ENCODE peak calls at places on chromosome 10, in five cellular contexts. S, P, T, D and V are unnamed samples.

GRCh38 chr10:48504141-48504885 is 100.6 kb downstream of the ARHGAP22 start:
- DNase-seq in P (no peak), D (no peak), S (no peak), T (no peak), V (no peak)

GRCh38 chr10:75367098-75367497 is 34.5 kb downstream of the ZNF503 start:
- DNase-seq in T (no peak), P (no peak), D (no peak), S (no peak), V (no peak)

GRCh38 chr10:62130948-62131347 is 137.7 kb downstream of the RTKN2 start:
- DNase-seq in P (peak), D (no peak), T (no peak), S (no peak), V (peak)

GRCh38 chr10:811379-811778 is 120.1 kb downstream of the LARP4B start:
- DNase-seq in S (no peak), D (no peak), T (no peak), P (no peak), V (no peak)

GRCh38 chr10:86360657-86361056 is 5.9 kb downstream of the GRID1 start:
- DNase-seq in D (no peak), T (no peak), S (no peak), P (no peak), V (no peak)

GRCh38 chr10:106661133-106661766 is 503.3 kb downstream of the SORCS1 start:
- DNase-seq in S (no peak), D (no peak), P (no peak), T (no peak), V (no peak)

GRCh38 chr10:95519132-95519487 is 42.1 kb downstream of the SORBS1 start:
- DNase-seq in T (no peak), S (no peak), D (no peak), P (no peak), V (no peak)

GRCh38 chr10:116741391-116742351 is 695 bp downstream of the HSPA12A start:
- DNase-seq in T (peak), D (no peak), S (no peak), P (no peak), V (peak)

GRCh38 chr10:15237351-15237750 is 68.9 kb upstream of the NMT2 start:
- DNase-seq in S (no peak), P (no peak), D (peak), T (no peak), V (no peak)

GRCh38 chr10:124308351-124308645 is 110.4 kb downstream of the OAT start:
- DNase-seq in S (no peak), P (no peak), D (no peak), T (no peak), V (no peak)

GRCh38 chr10:119029613-119030420 is at the start of gene NANOS1:
- DNase-seq in T (peak), D (no peak), P (no peak), S (peak), V (peak)

GRCh38 chr10:109977382-109977806 is 30.4 kb upstream of the ADD3 start:
- DNase-seq in S (no peak), D (no peak), T (peak), P (no peak), V (no peak)

GRCh38 chr10:70090951-70091350 is 38.3 kb downstream of the MACROH2A2 start:
- DNase-seq in D (no peak), T (no peak), P (no peak), S (no peak), V (no peak)

GRCh38 chr10:31947144-31947926 is 18.7 kb upstream of the ARHGAP12 start:
- DNase-seq in P (peak), T (no peak), D (no peak), S (no peak), V (no peak)

GRCh38 chr10:22837771-22838170 is 90.1 kb upstream of the ARMC3 start:
- DNase-seq in T (no peak), P (no peak), S (no peak), D (no peak), V (no peak)

GRCh38 chr10:63520463-63521388 is 475 bp upstream of the REEP3 start:
- DNase-seq in S (peak), D (peak), T (peak), P (peak), V (peak)

GRCh38 chr10:116312091-116312490 is 12.2 kb upstream of the CCDC172 start:
- DNase-seq in S (no peak), P (no peak), D (no peak), T (no peak), V (no peak)

GRCh38 chr10:119189811-119190282 is 11.2 kb upstream of the PRDX3 start:
- DNase-seq in S (no peak), P (no peak), T (no peak), D (peak), V (no peak)

GRCh38 chr10:117448840-117449239 is 73.6 kb upstream of the PDZD8 start:
- DNase-seq in D (no peak), S (no peak), P (no peak), T (no peak), V (no peak)

GRCh38 chr10:48807786-48808185 is 123.1 kb downstream of the WDFY4 start:
- DNase-seq in T (no peak), P (no peak), S (no peak), D (no peak), V (no peak)

GRCh38 chr10:24494236-24494635 is 229.5 kb downstream of the ARHGAP21 start:
- DNase-seq in D (no peak), P (no peak), T (no peak), S (no peak), V (no peak)